ENCODE peak calls at places on chromosomes 6 and 20, in five cellular contexts. A is psoas muscle, O is suprapubic skin, P is heart right ventricle, S is brain microvascular endothelial cell. F is an unnamed sample.

GRCh38 chr20:41245086-41245707 is 72.3 kb downstream of the ZHX3 start:
- DNase-seq in A (no peak), P (no peak), O (no peak), S (no peak), F (no peak)

GRCh38 chr6:169858293-169858934 is 107.0 kb downstream of the ERMARD start:
- DNase-seq in O (no peak), P (no peak), S (no peak), A (no peak), F (peak; percentile 47)

GRCh38 chr20:49766979-49767419 is 45.6 kb upstream of the SLC9A8 start:
- DNase-seq in S (no peak), P (no peak), O (no peak), A (no peak), F (no peak)

GRCh38 chr6:132392792-132393191 is 8.5 kb downstream of the MOXD1 start:
- DNase-seq in P (no peak), A (no peak), O (no peak), S (no peak), F (no peak)

GRCh38 chr6:149566372-149567193 is at the start of gene GINM1:
- DNase-seq in P (peak; percentile 59), O (peak; percentile 76), A (peak; percentile 76), S (peak; percentile 17), F (peak; percentile 75)

GRCh38 chr6:3789018-3789895 is 37.7 kb upstream of the PXDC1 start:
- DNase-seq in O (no peak), A (no peak), P (no peak), S (no peak), F (no peak)

GRCh38 chr6:35948725-35949124 is 27.8 kb upstream of the SRPK1 start:
- DNase-seq in P (no peak), O (no peak), A (no peak), S (peak; percentile 24), F (no peak)

GRCh38 chr20:20837574-20838021 is 125.2 kb upstream of the RALGAPA2 start:
- DNase-seq in O (no peak), A (peak; percentile 73), P (peak; percentile 40), S (peak; percentile 38), F (no peak)

GRCh38 chr6:126914172-126914571 is 204.3 kb upstream of the RSPO3 start:
- DNase-seq in S (no peak), P (no peak), O (no peak), A (no peak), F (no peak)

GRCh38 chr6:46816626-46817025 is 23.4 kb downstream of the MEP1A start:
- DNase-seq in A (no peak), S (no peak), P (no peak), O (no peak), F (no peak)

GRCh38 chr20:10177326-10177725 is 41.3 kb upstream of the SNAP25 start:
- DNase-seq in S (no peak), A (no peak), P (no peak), O (no peak), F (no peak)

GRCh38 chr6:54335871-54336270 is 27.6 kb downstream of the TINAG start:
- DNase-seq in O (no peak), S (peak; percentile 81), A (no peak), P (no peak), F (no peak)

GRCh38 chr6:85006362-85006761 is 242.0 kb upstream of the TBX18 start:
- DNase-seq in S (no peak), O (no peak), A (no peak), P (no peak), F (no peak)

GRCh38 chr6:105263685-105264298 is 84.0 kb upstream of the POPDC3 start:
- DNase-seq in S (no peak), P (no peak), A (no peak), O (no peak), F (no peak)

GRCh38 chr20:59004763-59005522 is 2.1 kb downstream of the CTSZ start:
- DNase-seq in P (peak; percentile 64), O (no peak), A (peak; percentile 73), S (no peak), F (peak; percentile 75)

GRCh38 chr20:41149679-41150131 is 12.4 kb downstream of the PLCG1 start:
- DNase-seq in S (peak; percentile 17), P (no peak), O (no peak), A (peak; percentile 26), F (no peak)

DNA sequence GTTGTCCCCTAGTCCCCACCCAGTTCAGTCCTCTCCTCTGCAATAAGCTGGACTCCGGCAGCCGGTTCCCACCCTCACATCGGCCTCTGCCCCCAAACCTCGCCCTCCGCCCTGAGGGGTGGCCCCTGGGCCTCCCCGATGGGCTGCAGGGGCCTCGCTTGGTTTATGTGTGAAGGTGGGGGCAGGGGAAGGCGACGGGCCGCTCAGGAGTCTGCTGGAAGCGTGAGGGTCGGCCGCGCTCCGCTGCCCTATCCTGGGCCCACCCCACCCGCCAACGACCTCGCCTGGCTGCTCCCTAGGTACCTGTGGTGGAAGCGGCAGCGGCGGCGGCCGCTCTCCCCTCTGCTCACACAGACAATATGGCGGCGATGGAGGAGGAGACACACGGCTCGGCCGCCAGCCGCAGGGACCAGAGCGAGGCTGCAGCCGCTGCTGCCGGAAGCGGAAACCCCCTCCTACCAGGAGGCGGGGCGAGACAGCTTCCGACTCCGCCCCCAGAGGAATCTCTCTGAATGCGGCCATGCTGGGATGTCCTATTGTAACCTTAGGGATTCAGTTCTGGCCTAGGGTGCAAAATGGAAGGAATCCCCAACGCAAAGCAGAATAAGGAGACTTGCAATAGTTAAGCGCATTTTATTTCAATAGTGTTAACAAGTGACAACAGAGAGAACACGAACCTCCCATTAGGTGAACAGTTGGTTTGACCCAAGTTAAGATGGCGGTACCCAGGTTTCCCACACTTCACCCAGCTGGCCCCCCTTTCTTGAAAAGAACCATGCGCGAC is at the start of gene CSNK2A1:
- DNase-seq in S (peak; percentile 91), P (peak; percentile 95), A (peak; percentile 97), O (peak; percentile 96), F (peak; percentile 96)
- TF ChIP-seq CTCF in S (no peak), P (no peak), A (no peak), O (no peak), F (no peak)

DNA sequence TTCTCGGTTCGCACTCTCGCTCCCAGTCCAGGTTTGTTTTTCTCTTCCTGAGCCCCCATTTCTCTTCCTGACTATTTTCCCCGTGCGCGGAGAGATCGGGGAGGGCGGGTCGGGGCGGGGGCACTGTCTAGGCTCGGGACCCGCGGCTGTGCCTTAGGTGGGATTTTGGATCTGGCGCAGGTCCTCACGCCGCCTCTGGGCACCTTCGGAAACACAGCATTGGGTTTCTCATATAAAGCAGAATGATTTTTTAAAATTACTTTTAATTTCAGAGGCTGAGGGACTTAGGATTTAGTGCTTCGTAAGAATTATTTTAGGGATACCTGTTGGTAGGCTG is 324 bp downstream of the STX11 start:
- DNase-seq in P (peak; percentile 22), S (peak; percentile 28), O (no peak), A (no peak), F (no peak)
- H3K27ac ChIP-seq in P (peak overlapping the region; percentile 83), S (no peak overlapping the region), O (peak overlapping the region; percentile 77), A (peak overlapping the region; percentile 11), F (peak overlapping the region; percentile 41)

GRCh38 chr6:98843274-98844243 is 9.2 kb downstream of the POU3F2 start:
- DNase-seq in O (no peak), A (no peak), S (no peak), P (no peak), F (no peak)
- H3K4me3 ChIP-seq in O (no peak overlapping the region), A (no peak overlapping the region), S (no peak overlapping the region), P (no peak overlapping the region), F (no peak overlapping the region)

GRCh38 chr6:14762077-14762476 is 483.8 kb upstream of the JARID2 start:
- DNase-seq in S (no peak), P (no peak), O (no peak), A (no peak), F (no peak)

GRCh38 chr6:14765106-14765505 is 480.8 kb upstream of the JARID2 start:
- DNase-seq in O (no peak), A (no peak), P (no peak), S (peak; percentile 2), F (no peak)

GRCh38 chr6:14763616-14764015 is 482.3 kb upstream of the JARID2 start:
- DNase-seq in A (no peak), O (no peak), P (no peak), S (no peak), F (no peak)

GRCh38 chr6:14765753-14766152 is 480.1 kb upstream of the JARID2 start:
- DNase-seq in S (no peak), O (no peak), A (no peak), P (no peak), F (no peak)

GRCh38 chr6:14763139-14763538 is 482.7 kb upstream of the JARID2 start:
- DNase-seq in P (no peak), S (peak; percentile 19), O (no peak), A (no peak), F (no peak)
- TF ChIP-seq CTCF in P (no peak), S (no peak), O (no peak), A (no peak), F (no peak)

GRCh38 chr20:4949833-4950178 is 51.5 kb downstream of the SLC23A2 start:
- DNase-seq in S (no peak), A (no peak), P (no peak), O (no peak), F (no peak)
- H3K27ac ChIP-seq in S (no peak overlapping the region), A (no peak overlapping the region), P (no peak overlapping the region), O (no peak overlapping the region), F (no peak overlapping the region)

F was measured in coronary artery.